ENCODE peak calls at places on chromosomes 5 and 9, in four cellular contexts. One of them, this sample, is unnamed.

GRCh38 chr9:3875371-3876132 is 349.8 kb upstream of the RFX3 start:
- DNase-seq in myocyte: peak; percentile 78
- DNase-seq in sigmoid colon: no peak
- DNase-seq in cardiac septum: no peak
- DNase-seq in this sample: no peak

GRCh38 chr5:38540348-38540747 is 16.1 kb downstream of the LIFR start:
- DNase-seq in myocyte: peak; percentile 61
- DNase-seq in sigmoid colon: no peak
- DNase-seq in cardiac septum: no peak
- DNase-seq in this sample: no peak

GRCh38 chr9:109812818-109813281 is 32.9 kb downstream of the PALM2AKAP2 start:
- DNase-seq in myocyte: no peak
- DNase-seq in sigmoid colon: no peak
- DNase-seq in cardiac septum: no peak
- DNase-seq in this sample: no peak

GRCh38 chr5:180823346-180823745 is 20.7 kb upstream of the MGAT1 start:
- DNase-seq in myocyte: no peak
- DNase-seq in sigmoid colon: no peak
- DNase-seq in cardiac septum: no peak
- DNase-seq in this sample: no peak

GRCh38 chr5:37248387-37248969 is 698 bp downstream of the CPLANE1 start:
- DNase-seq in myocyte: peak; percentile 37
- DNase-seq in sigmoid colon: no peak
- DNase-seq in cardiac septum: no peak
- DNase-seq in this sample: no peak

GRCh38 chr9:112541690-112542089 is 55.1 kb downstream of the KIAA1958 start:
- DNase-seq in myocyte: no peak
- DNase-seq in sigmoid colon: no peak
- DNase-seq in cardiac septum: no peak
- DNase-seq in this sample: no peak

GRCh38 chr5:59209758-59210359 is 627.0 kb downstream of the RAB3C start:
- DNase-seq in myocyte: no peak
- DNase-seq in sigmoid colon: no peak
- DNase-seq in cardiac septum: no peak
- DNase-seq in this sample: no peak

GRCh38 chr5:60993425-60993824 is 48.4 kb downstream of the NDUFAF2 start:
- DNase-seq in myocyte: no peak
- DNase-seq in sigmoid colon: no peak
- DNase-seq in cardiac septum: no peak
- DNase-seq in this sample: no peak

GRCh38 chr9:30519756-30520155 is 1864.7 kb upstream of the ACO1 start:
- DNase-seq in myocyte: no peak
- DNase-seq in sigmoid colon: no peak
- DNase-seq in cardiac septum: no peak
- DNase-seq in this sample: no peak

GRCh38 chr5:158465379-158465972 is 606.5 kb upstream of the CLINT1 start:
- DNase-seq in myocyte: no peak
- DNase-seq in sigmoid colon: no peak
- DNase-seq in cardiac septum: no peak
- DNase-seq in this sample: no peak

GRCh38 chr5:6717687-6718086 is 4.5 kb downstream of the TENT4A start:
- DNase-seq in myocyte: no peak
- DNase-seq in sigmoid colon: no peak
- DNase-seq in cardiac septum: no peak
- DNase-seq in this sample: no peak

GRCh38 chr9:129336601-129337286 is 158.7 kb upstream of the IER5L start:
- DNase-seq in myocyte: no peak
- DNase-seq in sigmoid colon: no peak
- DNase-seq in cardiac septum: no peak
- DNase-seq in this sample: peak; percentile 87

GRCh38 chr5:66222455-66222854 is 78.4 kb downstream of the SREK1 start:
- DNase-seq in myocyte: peak; percentile 19
- DNase-seq in sigmoid colon: no peak
- DNase-seq in cardiac septum: no peak
- DNase-seq in this sample: no peak

GRCh38 chr5:159412284-159413046 is 82.2 kb upstream of the IL12B start:
- DNase-seq in myocyte: no peak
- DNase-seq in sigmoid colon: no peak
- DNase-seq in cardiac septum: no peak
- DNase-seq in this sample: no peak

GRCh38 chr9:137832830-137833590 is 44.6 kb upstream of the CACNA1B start:
- DNase-seq in myocyte: no peak
- DNase-seq in sigmoid colon: no peak
- DNase-seq in cardiac septum: no peak
- DNase-seq in this sample: no peak

GRCh38 chr9:114157516-114158176 is 2.3 kb downstream of the COL27A1 start:
- DNase-seq in myocyte: no peak
- DNase-seq in sigmoid colon: no peak
- DNase-seq in cardiac septum: no peak
- DNase-seq in this sample: no peak

GRCh38 chr5:68320094-68320986 is 104.8 kb downstream of the PIK3R1 start:
- DNase-seq in myocyte: no peak
- DNase-seq in sigmoid colon: no peak
- DNase-seq in cardiac septum: no peak
- DNase-seq in this sample: no peak

GRCh38 chr5:148541054-148541835 is 113.1 kb downstream of the HTR4 start:
- DNase-seq in myocyte: peak; percentile 28
- DNase-seq in sigmoid colon: no peak
- DNase-seq in cardiac septum: no peak
- DNase-seq in this sample: no peak

GRCh38 chr9:120885968-120886367 is 9.0 kb upstream of the PHF19 start:
- DNase-seq in myocyte: peak; percentile 26
- DNase-seq in sigmoid colon: no peak
- DNase-seq in cardiac septum: no peak
- DNase-seq in this sample: no peak

GRCh38 chr5:102823441-102823874 is 68.4 kb downstream of the PAM start:
- DNase-seq in myocyte: peak; percentile 82
- DNase-seq in sigmoid colon: no peak
- DNase-seq in cardiac septum: no peak
- DNase-seq in this sample: no peak

GRCh38 chr5:163533229-163533628 is 27.8 kb downstream of the MAT2B start:
- DNase-seq in myocyte: no peak
- DNase-seq in sigmoid colon: no peak
- DNase-seq in cardiac septum: no peak
- DNase-seq in this sample: no peak